ENCODE peak calls at places on chromosomes 6 and 20, in six cellular contexts. N is SW480, D is NCI-H748 treated with DMSO at 0.1 percent for 48 hours, E is iris pigment epithelial cell, T is hepatic stellate cell, Q is heart left ventricle. L is an unnamed sample.

GRCh38 chr6:33633462-33634158 is 12.5 kb downstream of the ITPR3 start:
- DNase-seq in Q (peak), T (peak), D (peak), N (peak), E (peak), L (peak)

GRCh38 chr6:148523551-148523950 is 180.9 kb downstream of the SASH1 start:
- DNase-seq in Q (no peak), T (no peak), D (no peak), E (no peak), N (no peak), L (no peak)

GRCh38 chr6:8392569-8392968 is 42.8 kb downstream of the SLC35B3 start:
- DNase-seq in E (no peak), T (no peak), N (no peak), D (peak), Q (no peak), L (no peak)

GRCh38 chr6:36501686-36502085 is 45.6 kb downstream of the STK38 start:
- DNase-seq in Q (no peak), T (no peak), D (no peak), E (peak), N (no peak), L (no peak)

GRCh38 chr6:133159269-133159795 is 81.8 kb upstream of the EYA4 start:
- DNase-seq in N (no peak), D (no peak), E (no peak), T (no peak), Q (no peak), L (no peak)

GRCh38 chr6:152323376-152323775 is 313.8 kb downstream of the SYNE1 start:
- DNase-seq in E (no peak), D (no peak), N (no peak), Q (no peak), T (no peak), L (no peak)

GRCh38 chr20:208937-209566 is 18.0 kb upstream of the DEFB129 start:
- DNase-seq in N (peak), D (peak), T (peak), Q (no peak), E (peak), L (peak)

GRCh38 chr6:119727504-119728219 is 378.1 kb upstream of the MAN1A1 start:
- DNase-seq in D (no peak), E (no peak), Q (no peak), T (no peak), N (no peak), L (no peak)

GRCh38 chr6:20038805-20039204 is 173.5 kb downstream of the MBOAT1 start:
- DNase-seq in Q (no peak), N (no peak), E (peak), D (no peak), T (no peak), L (peak)

GRCh38 chr20:63706852-63707557 is 771 bp downstream of the ARFRP1 start:
- DNase-seq in T (peak), E (peak), D (peak), Q (no peak), N (peak), L (peak)

GRCh38 chr20:24780648-24781047 is 168.4 kb upstream of the CST7 start:
- DNase-seq in Q (no peak), T (no peak), N (no peak), D (no peak), E (no peak), L (no peak)

GRCh38 chr6:169051371-169051770 is 202.3 kb downstream of the THBS2 start:
- DNase-seq in N (no peak), E (no peak), T (no peak), D (peak), Q (no peak), L (no peak)

GRCh38 chr6:44104661-44105060 is 22.6 kb downstream of the MRPL14 start:
- DNase-seq in Q (no peak), D (no peak), T (no peak), N (no peak), E (no peak), L (peak)

GRCh38 chr20:4150095-4150492 is 134.7 kb upstream of the RNF24 start:
- DNase-seq in T (peak), D (no peak), Q (no peak), N (no peak), E (peak), L (peak)

GRCh38 chr6:30722280-30723112 is 2.3 kb downstream of the TUBB start:
- DNase-seq in T (peak), Q (peak), E (peak), N (peak), D (peak), L (peak)

GRCh38 chr6:126267621-126268020 is 72.3 kb upstream of the CENPW start:
- DNase-seq in T (no peak), Q (no peak), D (no peak), N (no peak), E (no peak), L (no peak)

GRCh38 chr6:134911532-134911931 is 38.4 kb downstream of the ALDH8A1 start:
- DNase-seq in Q (no peak), N (peak), T (peak), E (peak), D (no peak), L (peak)

GRCh38 chr20:1667510-1668085 is 10.0 kb upstream of the SIRPG start:
- DNase-seq in E (no peak), T (no peak), D (no peak), N (no peak), Q (no peak), L (no peak)

GRCh38 chr6:34671362-34671761 is 25.2 kb downstream of the ILRUN start:
- DNase-seq in T (no peak), D (no peak), N (no peak), Q (no peak), E (peak), L (no peak)

GRCh38 chr20:1335961-1336698 is 7.2 kb upstream of the SDCBP2 start:
- DNase-seq in T (no peak), E (no peak), D (no peak), Q (no peak), N (no peak), L (no peak)

GRCh38 chr6:2155206-2155605 is 90.2 kb downstream of the GMDS start:
- DNase-seq in Q (no peak), D (peak), N (no peak), E (no peak), T (no peak), L (no peak)

GRCh38 chr6:71478834-71479541 is 190.4 kb downstream of the OGFRL1 start:
- DNase-seq in T (no peak), D (no peak), Q (no peak), E (peak), N (peak), L (peak)

GRCh38 chr6:78713564-78713963 is 153.8 kb upstream of the IRAK1BP1 start:
- DNase-seq in D (no peak), N (no peak), Q (no peak), E (no peak), T (no peak), L (no peak)

GRCh38 chr6:129671442-129672344 is 38.3 kb downstream of the ARHGAP18 start:
- DNase-seq in T (no peak), D (no peak), N (no peak), E (peak), Q (no peak), L (no peak)

GRCh38 chr6:28354688-28355554 is 5.2 kb downstream of the ZKSCAN3 start:
- DNase-seq in Q (no peak), D (no peak), N (no peak), E (no peak), T (no peak), L (no peak)

GRCh38 chr20:58717278-58718091 is 24.9 kb downstream of the NPEPL1 start:
- DNase-seq in Q (peak), E (no peak), D (no peak), N (no peak), T (peak), L (no peak)

GRCh38 chr6:143441680-143442359 is 8.7 kb downstream of the ADAT2 start:
- DNase-seq in N (no peak), T (no peak), D (no peak), Q (no peak), E (peak), L (peak)

GRCh38 chr20:2742934-2743559 is 50.5 kb downstream of the EBF4 start:
- DNase-seq in E (peak), N (peak), Q (no peak), D (peak), T (peak), L (peak)

GRCh38 chr6:6886160-6886885 is 221.4 kb upstream of the RREB1 start:
- DNase-seq in D (no peak), T (no peak), E (no peak), Q (no peak), N (no peak), L (no peak)

GRCh38 chr20:24275946-24276705 is 193.3 kb upstream of the SYNDIG1 start:
- DNase-seq in T (no peak), N (no peak), Q (no peak), E (no peak), D (no peak), L (no peak)

L was measured in RPMI7951.